ENCODE peak calls at places on chromosomes 5 and 9, in eight cellular contexts. One of them, this sample, is unnamed. For H3K4me1 and H3K27me3, the result is how much of the 10 kb centered on the place peaks cover.

GRCh38 chr9:125463926-125464325 is 202.3 kb downstream of the GAPVD1 start:
- DNase-seq in effector memory CD4-positive, alpha-beta T cell: no peak
- DNase-seq in IMR-90: no peak
- DNase-seq in sigmoid colon: no peak
- DNase-seq in cardiac muscle cell: no peak
- DNase-seq in CD4-positive, CD25-positive, alpha-beta regulatory T cell: no peak
- DNase-seq in PC-3: no peak
- DNase-seq in RWPE2: no peak
- DNase-seq in this sample: no peak

GRCh38 chr9:129380961-129381401 is 202.9 kb upstream of the IER5L start:
- DNase-seq in effector memory CD4-positive, alpha-beta T cell: no peak
- DNase-seq in IMR-90: no peak
- DNase-seq in sigmoid colon: peak
- DNase-seq in cardiac muscle cell: no peak
- DNase-seq in CD4-positive, CD25-positive, alpha-beta regulatory T cell: no peak
- DNase-seq in PC-3: no peak
- DNase-seq in RWPE2: no peak
- DNase-seq in this sample: no peak

GRCh38 chr9:101485873-101486692 is 47.6 kb upstream of the RNF20 start:
- DNase-seq in effector memory CD4-positive, alpha-beta T cell: no peak
- DNase-seq in IMR-90: peak
- DNase-seq in sigmoid colon: no peak
- DNase-seq in cardiac muscle cell: peak
- DNase-seq in CD4-positive, CD25-positive, alpha-beta regulatory T cell: no peak
- DNase-seq in PC-3: no peak
- DNase-seq in RWPE2: no peak
- DNase-seq in this sample: no peak

GRCh38 chr9:88645172-88645868 is 110.3 kb downstream of the NXNL2 start:
- DNase-seq in effector memory CD4-positive, alpha-beta T cell: no peak
- DNase-seq in IMR-90: peak
- DNase-seq in sigmoid colon: no peak
- DNase-seq in cardiac muscle cell: peak
- DNase-seq in CD4-positive, CD25-positive, alpha-beta regulatory T cell: no peak
- DNase-seq in PC-3: no peak
- DNase-seq in RWPE2: no peak
- DNase-seq in this sample: no peak

GRCh38 chr5:27290166-27290565 is 251.8 kb upstream of the CDH9 start:
- DNase-seq in effector memory CD4-positive, alpha-beta T cell: no peak
- DNase-seq in IMR-90: no peak
- DNase-seq in sigmoid colon: no peak
- DNase-seq in cardiac muscle cell: no peak
- DNase-seq in CD4-positive, CD25-positive, alpha-beta regulatory T cell: no peak
- DNase-seq in PC-3: no peak
- DNase-seq in RWPE2: no peak
- DNase-seq in this sample: no peak

GRCh38 chr5:19771174-19771835 is 216.7 kb downstream of the CDH18 start:
- DNase-seq in effector memory CD4-positive, alpha-beta T cell: no peak
- DNase-seq in IMR-90: peak
- DNase-seq in sigmoid colon: no peak
- DNase-seq in cardiac muscle cell: peak
- DNase-seq in CD4-positive, CD25-positive, alpha-beta regulatory T cell: no peak
- DNase-seq in PC-3: peak
- DNase-seq in RWPE2: no peak
- DNase-seq in this sample: no peak

GRCh38 chr9:80605793-80606192 is 1034.0 kb downstream of the TLE4 start:
- DNase-seq in effector memory CD4-positive, alpha-beta T cell: no peak
- DNase-seq in IMR-90: peak
- DNase-seq in sigmoid colon: no peak
- DNase-seq in cardiac muscle cell: no peak
- DNase-seq in CD4-positive, CD25-positive, alpha-beta regulatory T cell: no peak
- DNase-seq in PC-3: no peak
- DNase-seq in RWPE2: no peak
- DNase-seq in this sample: no peak

GRCh38 chr5:91020065-91020800 is 362.9 kb downstream of the ARRDC3 start:
- DNase-seq in effector memory CD4-positive, alpha-beta T cell: no peak
- DNase-seq in IMR-90: peak
- DNase-seq in sigmoid colon: no peak
- DNase-seq in cardiac muscle cell: peak
- DNase-seq in CD4-positive, CD25-positive, alpha-beta regulatory T cell: no peak
- DNase-seq in PC-3: no peak
- DNase-seq in RWPE2: no peak
- DNase-seq in this sample: no peak

GRCh38 chr5:29263836-29264235 is 1929.7 kb upstream of the CDH6 start:
- DNase-seq in effector memory CD4-positive, alpha-beta T cell: no peak
- DNase-seq in IMR-90: no peak
- DNase-seq in sigmoid colon: no peak
- DNase-seq in cardiac muscle cell: no peak
- DNase-seq in CD4-positive, CD25-positive, alpha-beta regulatory T cell: no peak
- DNase-seq in PC-3: no peak
- DNase-seq in RWPE2: no peak
- DNase-seq in this sample: no peak

GRCh38 chr5:74631088-74631960 is 9.2 kb downstream of the ENC1 start:
- DNase-seq in effector memory CD4-positive, alpha-beta T cell: no peak
- DNase-seq in IMR-90: peak
- DNase-seq in sigmoid colon: no peak
- DNase-seq in cardiac muscle cell: peak
- DNase-seq in CD4-positive, CD25-positive, alpha-beta regulatory T cell: no peak
- DNase-seq in PC-3: peak
- DNase-seq in RWPE2: no peak
- DNase-seq in this sample: no peak

GRCh38 chr5:135030691-135031145 is 3.3 kb downstream of the PITX1 start:
- DNase-seq in effector memory CD4-positive, alpha-beta T cell: no peak
- DNase-seq in IMR-90: no peak
- DNase-seq in sigmoid colon: no peak
- DNase-seq in cardiac muscle cell: no peak
- DNase-seq in CD4-positive, CD25-positive, alpha-beta regulatory T cell: no peak
- DNase-seq in PC-3: no peak
- DNase-seq in RWPE2: no peak
- DNase-seq in this sample: no peak

GRCh38 chr9:134835987-134836386 is 44.6 kb upstream of the FCN2 start:
- DNase-seq in effector memory CD4-positive, alpha-beta T cell: no peak
- DNase-seq in IMR-90: no peak
- DNase-seq in sigmoid colon: no peak
- DNase-seq in cardiac muscle cell: no peak
- DNase-seq in CD4-positive, CD25-positive, alpha-beta regulatory T cell: no peak
- DNase-seq in PC-3: no peak
- DNase-seq in RWPE2: no peak
- DNase-seq in this sample: no peak

GRCh38 chr5:123708074-123708806 is 196.3 kb downstream of the CSNK1G3 start:
- DNase-seq in effector memory CD4-positive, alpha-beta T cell: no peak
- DNase-seq in IMR-90: peak
- DNase-seq in sigmoid colon: no peak
- DNase-seq in cardiac muscle cell: peak
- DNase-seq in CD4-positive, CD25-positive, alpha-beta regulatory T cell: no peak
- DNase-seq in PC-3: peak
- DNase-seq in RWPE2: no peak
- DNase-seq in this sample: no peak

GRCh38 chr9:90167920-90168319 is 474.7 kb downstream of the DIRAS2 start:
- DNase-seq in effector memory CD4-positive, alpha-beta T cell: no peak
- DNase-seq in IMR-90: no peak
- DNase-seq in sigmoid colon: no peak
- DNase-seq in cardiac muscle cell: no peak
- DNase-seq in CD4-positive, CD25-positive, alpha-beta regulatory T cell: no peak
- DNase-seq in PC-3: no peak
- DNase-seq in RWPE2: no peak
- DNase-seq in this sample: no peak

GRCh38 chr9:38671372-38671731 is 48.6 kb downstream of the FAM240B start:
- DNase-seq in effector memory CD4-positive, alpha-beta T cell: no peak
- DNase-seq in IMR-90: no peak
- DNase-seq in sigmoid colon: no peak
- DNase-seq in cardiac muscle cell: no peak
- DNase-seq in CD4-positive, CD25-positive, alpha-beta regulatory T cell: no peak
- DNase-seq in PC-3: no peak
- DNase-seq in RWPE2: no peak
- DNase-seq in this sample: no peak

GRCh38 chr9:105173306-105173705 is 71.1 kb upstream of the SLC44A1 start:
- DNase-seq in effector memory CD4-positive, alpha-beta T cell: no peak
- DNase-seq in IMR-90: no peak
- DNase-seq in sigmoid colon: no peak
- DNase-seq in cardiac muscle cell: no peak
- DNase-seq in CD4-positive, CD25-positive, alpha-beta regulatory T cell: no peak
- DNase-seq in PC-3: no peak
- DNase-seq in RWPE2: no peak
- DNase-seq in this sample: no peak

GRCh38 chr9:137237759-137238726 is 3.0 kb upstream of the TUBB4B start:
- DNase-seq in effector memory CD4-positive, alpha-beta T cell: no peak
- DNase-seq in IMR-90: no peak
- DNase-seq in sigmoid colon: no peak
- DNase-seq in cardiac muscle cell: no peak
- DNase-seq in CD4-positive, CD25-positive, alpha-beta regulatory T cell: no peak
- DNase-seq in PC-3: peak
- DNase-seq in RWPE2: no peak
- DNase-seq in this sample: no peak

GRCh38 chr5:143376911-143377838 is 26.3 kb downstream of the NR3C1 start:
- DNase-seq in effector memory CD4-positive, alpha-beta T cell: no peak
- DNase-seq in IMR-90: peak
- DNase-seq in sigmoid colon: no peak
- DNase-seq in cardiac muscle cell: peak
- DNase-seq in CD4-positive, CD25-positive, alpha-beta regulatory T cell: no peak
- DNase-seq in PC-3: peak
- DNase-seq in RWPE2: peak
- DNase-seq in this sample: no peak

GRCh38 chr9:98714833-98715232 is 6.1 kb upstream of the GABBR2 start:
- DNase-seq in effector memory CD4-positive, alpha-beta T cell: no peak
- DNase-seq in IMR-90: no peak
- DNase-seq in sigmoid colon: no peak
- DNase-seq in cardiac muscle cell: no peak
- DNase-seq in CD4-positive, CD25-positive, alpha-beta regulatory T cell: no peak
- DNase-seq in PC-3: no peak
- DNase-seq in RWPE2: no peak
- DNase-seq in this sample: no peak

GRCh38 chr9:123685489-123686083 is 244.3 kb downstream of the DENND1A start:
- DNase-seq in effector memory CD4-positive, alpha-beta T cell: no peak
- DNase-seq in IMR-90: no peak
- DNase-seq in sigmoid colon: no peak
- DNase-seq in cardiac muscle cell: no peak
- DNase-seq in CD4-positive, CD25-positive, alpha-beta regulatory T cell: no peak
- DNase-seq in PC-3: no peak
- DNase-seq in RWPE2: no peak
- DNase-seq in this sample: no peak

GRCh38 chr5:113061851-113062631 is 85.4 kb downstream of the DCP2 start:
- DNase-seq in effector memory CD4-positive, alpha-beta T cell: no peak
- DNase-seq in IMR-90: peak
- DNase-seq in sigmoid colon: no peak
- DNase-seq in cardiac muscle cell: peak
- DNase-seq in CD4-positive, CD25-positive, alpha-beta regulatory T cell: no peak
- DNase-seq in PC-3: peak
- DNase-seq in RWPE2: no peak
- DNase-seq in this sample: no peak

GRCh38 chr9:92291577-92291976 is 1.9 kb downstream of the IARS1 start:
- DNase-seq in effector memory CD4-positive, alpha-beta T cell: no peak
- DNase-seq in IMR-90: no peak
- DNase-seq in sigmoid colon: no peak
- DNase-seq in cardiac muscle cell: no peak
- DNase-seq in CD4-positive, CD25-positive, alpha-beta regulatory T cell: no peak
- DNase-seq in PC-3: no peak
- DNase-seq in RWPE2: no peak
- DNase-seq in this sample: no peak
- H3K4me3 ChIP-seq in effector memory CD4-positive, alpha-beta T cell: no peak
- H3K4me3 ChIP-seq in IMR-90: peak
- H3K4me3 ChIP-seq in sigmoid colon: no peak
- H3K4me3 ChIP-seq in cardiac muscle cell: no peak
- H3K4me3 ChIP-seq in CD4-positive, CD25-positive, alpha-beta regulatory T cell: peak
- H3K4me3 ChIP-seq in PC-3: peak
- H3K4me3 ChIP-seq in RWPE2: no peak
- H3K4me3 ChIP-seq in this sample: peak

DNA sequence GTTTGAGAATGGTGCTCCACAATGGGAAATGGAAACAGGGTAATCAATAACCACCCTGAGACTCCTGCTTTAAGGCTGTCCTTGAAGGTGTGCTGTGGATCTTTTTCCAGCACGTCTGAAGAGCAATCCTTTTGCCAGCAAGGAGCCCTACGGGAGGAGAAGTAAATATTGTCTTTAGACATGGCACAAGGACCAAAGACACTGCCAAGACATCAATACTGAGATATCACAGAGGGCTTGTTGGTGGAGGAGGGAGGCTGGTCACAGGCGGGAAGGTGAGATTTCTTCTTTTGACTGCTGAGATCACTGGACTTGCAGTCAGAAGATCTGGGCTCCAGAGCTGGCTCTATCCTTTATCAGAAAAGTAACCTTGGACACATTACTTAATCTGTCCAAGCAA is 135.0 kb upstream of the ZNF462 start:
- DNase-seq in effector memory CD4-positive, alpha-beta T cell: no peak
- DNase-seq in IMR-90: no peak
- DNase-seq in sigmoid colon: no peak
- DNase-seq in cardiac muscle cell: no peak
- DNase-seq in CD4-positive, CD25-positive, alpha-beta regulatory T cell: no peak
- DNase-seq in PC-3: no peak
- DNase-seq in RWPE2: no peak
- DNase-seq in this sample: no peak
- H3K4me1 ChIP-seq in effector memory CD4-positive, alpha-beta T cell: under half
- H3K4me1 ChIP-seq in IMR-90: under half
- H3K4me1 ChIP-seq in sigmoid colon: under half
- H3K4me1 ChIP-seq in cardiac muscle cell: under half
- H3K4me1 ChIP-seq in CD4-positive, CD25-positive, alpha-beta regulatory T cell: under half
- H3K4me1 ChIP-seq in PC-3: under half
- H3K4me1 ChIP-seq in RWPE2: under half
- H3K4me1 ChIP-seq in this sample: under half

DNA sequence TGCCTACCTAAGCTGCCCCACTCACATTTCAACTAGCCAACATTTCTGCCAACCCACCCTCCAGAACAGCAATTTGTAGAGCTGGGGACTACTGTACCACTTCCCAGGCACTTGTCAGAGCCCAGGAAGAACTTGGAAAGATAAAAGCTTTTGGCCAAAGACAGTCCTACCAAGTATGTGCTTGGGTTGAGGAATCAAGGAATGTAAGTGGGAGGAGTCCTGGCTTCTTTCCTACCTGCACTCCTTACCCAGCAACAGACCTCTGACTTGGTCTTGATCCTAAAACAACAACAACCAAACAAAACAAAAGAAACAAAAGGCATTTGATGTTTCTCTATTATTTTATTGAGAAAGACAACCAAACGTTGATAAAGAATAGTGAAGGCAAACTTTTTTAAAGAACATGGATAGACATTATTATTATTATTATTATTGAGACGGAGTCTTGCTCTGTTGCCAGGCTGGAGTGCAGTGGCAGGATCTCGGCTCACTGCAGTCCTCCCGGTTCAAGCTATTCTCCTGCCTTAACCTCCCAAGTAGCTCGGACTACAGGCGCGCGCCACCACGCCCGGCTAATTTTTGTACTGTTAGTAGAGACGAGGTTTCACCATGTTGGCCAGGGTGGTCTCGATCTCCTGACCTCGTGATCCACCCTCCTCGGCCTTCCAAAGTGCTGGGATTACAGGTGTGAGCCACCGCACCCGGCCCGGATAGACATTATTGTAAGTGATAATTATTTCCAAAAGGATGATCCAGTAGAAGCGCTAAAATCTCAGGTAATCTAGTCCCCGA is 33.5 kb downstream of the ANXA2R start:
- DNase-seq in effector memory CD4-positive, alpha-beta T cell: no peak
- DNase-seq in IMR-90: peak
- DNase-seq in sigmoid colon: no peak
- DNase-seq in cardiac muscle cell: peak
- DNase-seq in CD4-positive, CD25-positive, alpha-beta regulatory T cell: no peak
- DNase-seq in PC-3: no peak
- DNase-seq in RWPE2: no peak
- DNase-seq in this sample: no peak
- H3K27me3 ChIP-seq in effector memory CD4-positive, alpha-beta T cell: under half
- H3K27me3 ChIP-seq in IMR-90: under half
- H3K27me3 ChIP-seq in sigmoid colon: half or more
- H3K27me3 ChIP-seq in cardiac muscle cell: half or more
- H3K27me3 ChIP-seq in CD4-positive, CD25-positive, alpha-beta regulatory T cell: under half
- H3K27me3 ChIP-seq in PC-3: under half
- H3K27me3 ChIP-seq in RWPE2: under half
- H3K27me3 ChIP-seq in this sample: under half

GRCh38 chr5:116571568-116572321 is 2.9 kb downstream of the SEMA6A start:
- DNase-seq in effector memory CD4-positive, alpha-beta T cell: no peak
- DNase-seq in IMR-90: no peak
- DNase-seq in sigmoid colon: no peak
- DNase-seq in cardiac muscle cell: no peak
- DNase-seq in CD4-positive, CD25-positive, alpha-beta regulatory T cell: no peak
- DNase-seq in PC-3: no peak
- DNase-seq in RWPE2: no peak
- DNase-seq in this sample: peak
- H3K4me3 ChIP-seq in effector memory CD4-positive, alpha-beta T cell: no peak
- H3K4me3 ChIP-seq in IMR-90: no peak
- H3K4me3 ChIP-seq in sigmoid colon: peak
- H3K4me3 ChIP-seq in cardiac muscle cell: peak
- H3K4me3 ChIP-seq in CD4-positive, CD25-positive, alpha-beta regulatory T cell: no peak
- H3K4me3 ChIP-seq in PC-3: no peak
- H3K4me3 ChIP-seq in RWPE2: no peak
- H3K4me3 ChIP-seq in this sample: peak